ENCODE peak calls at places on chromosomes 1 and 21, in four cellular contexts. S is A549, X is uterus, L is cardiac muscle cell. E is an unnamed sample.

GRCh38 chr1:233338102-233338501 is 10.6 kb downstream of the MAP3K21 start:
- DNase-seq in S (no peak), X (no peak), L (no peak), E (no peak)

GRCh38 chr1:12359734-12360133 is 129.9 kb downstream of the VPS13D start:
- DNase-seq in S (no peak), X (no peak), L (peak; percentile 40), E (no peak)

GRCh38 chr1:10631121-10631810 is 156.5 kb downstream of the PEX14 start:
- DNase-seq in S (no peak), X (peak; percentile 13), L (no peak), E (no peak)

GRCh38 chr1:20499105-20499504 is 8.8 kb downstream of the MUL1 start:
- DNase-seq in S (no peak), X (no peak), L (no peak), E (no peak)

GRCh38 chr1:177343445-177343844 is 172.7 kb downstream of the BRINP2 start:
- DNase-seq in S (no peak), X (no peak), L (peak; percentile 2), E (no peak)

GRCh38 chr1:93667642-93668041 is 14.0 kb downstream of the BCAR3 start:
- DNase-seq in S (no peak), X (no peak), L (no peak), E (peak; percentile 87)

GRCh38 chr21:45753445-45753844 is 109.9 kb downstream of the PCBP3 start:
- DNase-seq in S (no peak), X (no peak), L (no peak), E (no peak)

GRCh38 chr21:35234725-35235124 is 185.6 kb upstream of the RUNX1 start:
- DNase-seq in S (no peak), X (no peak), L (no peak), E (no peak)

GRCh38 chr21:32494946-32495703 is 82.6 kb downstream of the EVA1C start:
- DNase-seq in S (peak; percentile 36), X (peak; percentile 52), L (peak; percentile 70), E (no peak)

GRCh38 chr1:39981957-39982356 is 27.0 kb downstream of the MFSD2A start:
- DNase-seq in S (peak; percentile 26), X (no peak), L (peak; percentile 82), E (no peak)

GRCh38 chr1:111475706-111476105 is 1.9 kb downstream of the C1orf162 start:
- DNase-seq in S (no peak), X (no peak), L (no peak), E (no peak)

GRCh38 chr1:39268906-39269305 is 64.4 kb downstream of the MACF1 start:
- DNase-seq in S (no peak), X (no peak), L (no peak), E (peak; percentile 7)

GRCh38 chr21:37422382-37422781 is 55.8 kb downstream of the DYRK1A start:
- DNase-seq in S (no peak), X (no peak), L (no peak), E (no peak)

GRCh38 chr1:51535006-51535592 is 16.0 kb upstream of the EPS15 start:
- DNase-seq in S (peak; percentile 43), X (peak; percentile 66), L (peak; percentile 89), E (peak; percentile 28)

GRCh38 chr1:20138961-20139550 is at the start of gene PLA2G2F:
- DNase-seq in S (no peak), X (no peak), L (no peak), E (no peak)

GRCh38 chr1:38788285-38788684 is 71.3 kb downstream of the RRAGC start:
- DNase-seq in S (no peak), X (no peak), L (no peak), E (peak; percentile 44)

GRCh38 chr1:205351984-205352713 is 4.6 kb downstream of the KLHDC8A start:
- DNase-seq in S (peak; percentile 53), X (no peak), L (peak; percentile 40), E (peak; percentile 68)

GRCh38 chr1:220595179-220595578 is 67.2 kb downstream of the MARK1 start:
- DNase-seq in S (no peak), X (no peak), L (no peak), E (no peak)

GRCh38 chr1:151455231-151455630 is 4.1 kb downstream of the POGZ start:
- DNase-seq in S (no peak), X (no peak), L (no peak), E (no peak)

GRCh38 chr1:234605493-234605982 is 4.4 kb downstream of the IRF2BP2 start:
- DNase-seq in S (no peak), X (no peak), L (peak; percentile 10), E (no peak)

GRCh38 chr1:42937836-42938595 is 20.7 kb downstream of the SLC2A1 start:
- DNase-seq in S (peak; percentile 57), X (no peak), L (no peak), E (no peak)

GRCh38 chr1:228393268-228393699 is 13.4 kb downstream of the TRIM11 start:
- DNase-seq in S (peak; percentile 56), X (no peak), L (peak; percentile 87), E (no peak)

GRCh38 chr1:46705408-46705807 is 13.5 kb downstream of the EFCAB14 start:
- DNase-seq in S (no peak), X (no peak), L (no peak), E (no peak)

GRCh38 chr21:30625449-30625848 is 5.0 kb downstream of the KRTAP20-4 start:
- DNase-seq in S (no peak), X (no peak), L (no peak), E (no peak)
- H3K9me3 ChIP-seq in S (no peaks in the 10 kb centered on the region), X (no peaks in the 10 kb centered on the region), L (no peaks in the 10 kb centered on the region), E (no peaks in the 10 kb centered on the region)

GRCh38 chr1:211607752-211608478 is 29.0 kb upstream of the SLC30A1 start:
- DNase-seq in S (no peak), X (no peak), L (no peak), E (no peak)
- H3K4me3 ChIP-seq in S (no peak overlapping the region), X (no peak overlapping the region), L (no peak overlapping the region), E (no peak overlapping the region)

GRCh38 chr1:4467241-4467640 is 187.2 kb upstream of the AJAP1 start:
- DNase-seq in S (no peak), X (no peak), L (no peak), E (no peak)
- H3K9me3 ChIP-seq in S (no peaks in the 10 kb centered on the region), X (no peaks in the 10 kb centered on the region), L (peaks cover 4% of the 10 kb centered on the region), E (no peaks in the 10 kb centered on the region)

DNA sequence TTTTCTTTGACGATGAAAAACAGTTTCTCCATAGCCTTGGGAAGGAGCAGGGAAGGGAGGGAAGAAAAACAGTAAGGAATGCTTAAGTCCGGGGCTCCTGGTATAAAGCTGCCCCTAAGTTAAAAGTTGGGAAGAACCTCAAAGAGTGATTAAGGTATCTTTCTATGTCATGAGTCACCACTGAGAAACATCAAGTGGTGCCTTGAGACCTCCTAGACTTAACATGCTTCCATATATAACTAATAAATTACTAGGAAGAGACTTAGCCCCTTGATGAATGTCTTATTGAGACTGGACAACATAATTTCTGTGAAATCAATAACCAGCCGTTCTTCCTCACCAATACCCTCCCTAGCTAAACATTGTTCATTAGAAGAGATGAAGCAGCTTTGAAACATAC is 121.8 kb upstream of the SLC44A3 start:
- DNase-seq in S (peak; percentile 18), X (no peak), L (no peak), E (no peak)
- H3K4me3 ChIP-seq in S (no peak overlapping the region), X (no peak overlapping the region), L (no peak overlapping the region), E (no peak overlapping the region)

GRCh38 chr1:2904191-2904590 is 102.7 kb upstream of the TTC34 start:
- DNase-seq in S (no peak), X (no peak), L (no peak), E (no peak)

GRCh38 chr1:2906105-2906504 is 104.6 kb upstream of the TTC34 start:
- DNase-seq in S (no peak), X (no peak), L (no peak), E (no peak)

GRCh38 chr1:2906620-2907019 is 105.1 kb upstream of the TTC34 start:
- DNase-seq in S (no peak), X (no peak), L (no peak), E (no peak)

GRCh38 chr1:2907051-2907450 is 105.6 kb upstream of the TTC34 start:
- DNase-seq in S (no peak), X (no peak), L (no peak), E (no peak)

GRCh38 chr1:2905356-2905755 is 103.9 kb upstream of the TTC34 start:
- DNase-seq in S (no peak), X (no peak), L (no peak), E (no peak)
- H3K9me3 ChIP-seq in S (no peaks in the 10 kb centered on the region), X (no peaks in the 10 kb centered on the region), L (no peaks in the 10 kb centered on the region), E (no peaks in the 10 kb centered on the region)

GRCh38 chr1:171087896-171088295 is 2.8 kb upstream of the FMO3 start:
- DNase-seq in S (no peak), X (no peak), L (no peak), E (no peak)
- H3K4me3 ChIP-seq in S (no peak overlapping the region), X (no peak overlapping the region), L (no peak overlapping the region), E (no peak overlapping the region)

DNA sequence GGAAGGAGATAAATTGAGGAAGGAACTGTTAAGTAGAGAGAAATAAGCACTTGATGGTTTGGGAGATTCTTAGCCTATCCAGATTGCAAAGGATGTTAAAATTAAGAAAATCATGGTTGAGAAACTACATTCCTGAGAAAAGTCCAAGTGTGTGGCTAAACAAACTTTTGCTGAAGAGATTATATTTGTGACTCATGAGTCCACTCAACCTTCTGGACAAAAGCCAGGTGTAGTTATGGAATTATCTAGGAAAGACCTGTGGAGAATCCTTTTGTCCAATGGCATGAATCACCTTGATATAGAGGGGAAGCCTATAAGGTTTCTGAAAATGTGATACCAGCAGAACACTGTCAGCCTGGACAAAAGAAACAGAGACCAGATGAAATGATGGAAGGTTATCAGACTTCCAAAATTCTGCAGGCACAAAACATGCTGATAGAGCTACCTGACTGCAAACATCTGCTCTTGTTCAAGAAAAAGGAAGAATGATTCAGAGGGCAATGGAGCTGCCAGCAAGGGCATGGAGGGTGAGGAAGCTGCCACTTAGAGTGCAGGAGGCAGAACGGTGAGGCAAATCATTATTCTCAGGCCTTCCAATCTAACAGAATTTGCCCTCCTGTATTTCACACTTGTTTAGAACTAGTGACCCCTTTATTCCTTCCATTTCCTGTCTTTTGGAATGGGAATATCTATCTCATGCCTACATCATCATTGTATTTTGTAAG is 300.6 kb upstream of the PRMT6 start:
- DNase-seq in S (no peak), X (no peak), L (peak; percentile 65), E (no peak)
- H3K9me3 ChIP-seq in S (no peaks in the 10 kb centered on the region), X (no peaks in the 10 kb centered on the region), L (no peaks in the 10 kb centered on the region), E (no peaks in the 10 kb centered on the region)

GRCh38 chr1:100720751-100721150 is 1.2 kb downstream of the VCAM1 start:
- DNase-seq in S (no peak), X (no peak), L (no peak), E (no peak)

GRCh38 chr1:100717218-100717617 is 2.3 kb upstream of the VCAM1 start:
- DNase-seq in S (no peak), X (no peak), L (no peak), E (no peak)

GRCh38 chr1:100718581-100718980 is 961 bp upstream of the VCAM1 start:
- DNase-seq in S (no peak), X (no peak), L (no peak), E (no peak)

GRCh38 chr1:100721502-100722205 is 2.1 kb downstream of the VCAM1 start:
- DNase-seq in S (no peak), X (peak; percentile 55), L (peak; percentile 92), E (no peak)

GRCh38 chr1:100719490-100719889 is at the start of gene VCAM1:
- DNase-seq in S (no peak), X (no peak), L (peak; percentile 61), E (no peak)
- H3K4me3 ChIP-seq in S (no peak within 1 kb of the TSS), X (peak within 1 kb of the TSS; percentile 19), L (peak within 1 kb of the TSS; percentile 84), E (no peak within 1 kb of the TSS)

DNA sequence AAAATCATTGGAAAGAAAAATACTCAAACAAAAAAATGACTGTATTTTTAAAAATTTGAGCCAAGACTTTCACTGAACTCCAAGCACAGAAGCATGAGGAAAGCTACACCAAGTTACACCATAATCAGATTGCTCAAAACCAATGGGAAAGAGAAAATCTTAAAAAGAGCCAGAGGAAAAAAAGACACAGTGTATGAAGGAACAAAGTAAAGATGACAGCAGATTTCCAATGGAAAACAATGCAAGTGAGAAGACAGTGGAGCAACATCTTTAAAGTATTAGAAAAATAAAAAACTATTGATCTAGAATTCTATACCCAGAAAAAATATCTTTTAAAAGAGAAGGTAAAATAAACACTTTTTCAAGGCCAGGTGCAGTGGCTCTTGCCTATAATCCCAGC is 147.8 kb upstream of the ZBTB40 start:
- DNase-seq in S (no peak), X (no peak), L (no peak), E (no peak)
- H3K9me3 ChIP-seq in S (peaks cover 21% of the 10 kb centered on the region), X (no peaks in the 10 kb centered on the region), L (no peaks in the 10 kb centered on the region), E (peaks cover 4% of the 10 kb centered on the region)

E was measured in SJCRH30.